ENCODE peak calls at places on chromosomes 7 and 10, in six cellular contexts. One of them, this sample, is unnamed.

GRCh38 chr10:12633776-12634390 is 284.5 kb downstream of the CAMK1D start:
- DNase-seq in GM12865: peak
- DNase-seq in astrocyte of the spinal cord: no peak
- DNase-seq in progenitor cell of endocrine pancreas: no peak
- DNase-seq in MCF 10A: no peak
- DNase-seq in neural crest cell: no peak
- DNase-seq in this sample: no peak

GRCh38 chr7:909358-910329 is 33.3 kb downstream of the GET4 start:
- DNase-seq in GM12865: no peak
- DNase-seq in astrocyte of the spinal cord: peak
- DNase-seq in progenitor cell of endocrine pancreas: no peak
- DNase-seq in MCF 10A: peak
- DNase-seq in neural crest cell: no peak
- DNase-seq in this sample: no peak

GRCh38 chr7:122306320-122307227 is 2.0 kb upstream of the FEZF1 start:
- DNase-seq in GM12865: no peak
- DNase-seq in astrocyte of the spinal cord: no peak
- DNase-seq in progenitor cell of endocrine pancreas: no peak
- DNase-seq in MCF 10A: no peak
- DNase-seq in neural crest cell: no peak
- DNase-seq in this sample: no peak

GRCh38 chr7:2621061-2621828 is 10.5 kb upstream of the TTYH3 start:
- DNase-seq in GM12865: no peak
- DNase-seq in astrocyte of the spinal cord: peak
- DNase-seq in progenitor cell of endocrine pancreas: no peak
- DNase-seq in MCF 10A: no peak
- DNase-seq in neural crest cell: no peak
- DNase-seq in this sample: no peak

GRCh38 chr10:84205049-84205852 is 10.9 kb downstream of the CDHR1 start:
- DNase-seq in GM12865: peak
- DNase-seq in astrocyte of the spinal cord: peak
- DNase-seq in progenitor cell of endocrine pancreas: peak
- DNase-seq in MCF 10A: peak
- DNase-seq in neural crest cell: peak
- DNase-seq in this sample: peak

GRCh38 chr10:128641998-128642397 is 515.8 kb upstream of the MKI67 start:
- DNase-seq in GM12865: no peak
- DNase-seq in astrocyte of the spinal cord: no peak
- DNase-seq in progenitor cell of endocrine pancreas: no peak
- DNase-seq in MCF 10A: no peak
- DNase-seq in neural crest cell: no peak
- DNase-seq in this sample: no peak

GRCh38 chr10:61319550-61320256 is 133.5 kb downstream of the TMEM26 start:
- DNase-seq in GM12865: no peak
- DNase-seq in astrocyte of the spinal cord: no peak
- DNase-seq in progenitor cell of endocrine pancreas: no peak
- DNase-seq in MCF 10A: no peak
- DNase-seq in neural crest cell: no peak
- DNase-seq in this sample: no peak

GRCh38 chr7:111362660-111363059 is 199.6 kb downstream of the IMMP2L start:
- DNase-seq in GM12865: no peak
- DNase-seq in astrocyte of the spinal cord: peak
- DNase-seq in progenitor cell of endocrine pancreas: no peak
- DNase-seq in MCF 10A: peak
- DNase-seq in neural crest cell: no peak
- DNase-seq in this sample: no peak

GRCh38 chr7:152544481-152544927 is 108.7 kb upstream of the KMT2C start:
- DNase-seq in GM12865: no peak
- DNase-seq in astrocyte of the spinal cord: no peak
- DNase-seq in progenitor cell of endocrine pancreas: no peak
- DNase-seq in MCF 10A: no peak
- DNase-seq in neural crest cell: no peak
- DNase-seq in this sample: no peak

GRCh38 chr7:24882989-24883631 is 96.9 kb downstream of the OSBPL3 start:
- DNase-seq in GM12865: no peak
- DNase-seq in astrocyte of the spinal cord: peak
- DNase-seq in progenitor cell of endocrine pancreas: no peak
- DNase-seq in MCF 10A: peak
- DNase-seq in neural crest cell: no peak
- DNase-seq in this sample: no peak

GRCh38 chr7:104584620-104585019 is 256.2 kb downstream of the LHFPL3 start:
- DNase-seq in GM12865: no peak
- DNase-seq in astrocyte of the spinal cord: peak
- DNase-seq in progenitor cell of endocrine pancreas: no peak
- DNase-seq in MCF 10A: peak
- DNase-seq in neural crest cell: no peak
- DNase-seq in this sample: no peak

GRCh38 chr7:485188-486081 is 34.2 kb downstream of the PDGFA start:
- DNase-seq in GM12865: no peak
- DNase-seq in astrocyte of the spinal cord: no peak
- DNase-seq in progenitor cell of endocrine pancreas: no peak
- DNase-seq in MCF 10A: peak
- DNase-seq in neural crest cell: no peak
- DNase-seq in this sample: no peak

DNA sequence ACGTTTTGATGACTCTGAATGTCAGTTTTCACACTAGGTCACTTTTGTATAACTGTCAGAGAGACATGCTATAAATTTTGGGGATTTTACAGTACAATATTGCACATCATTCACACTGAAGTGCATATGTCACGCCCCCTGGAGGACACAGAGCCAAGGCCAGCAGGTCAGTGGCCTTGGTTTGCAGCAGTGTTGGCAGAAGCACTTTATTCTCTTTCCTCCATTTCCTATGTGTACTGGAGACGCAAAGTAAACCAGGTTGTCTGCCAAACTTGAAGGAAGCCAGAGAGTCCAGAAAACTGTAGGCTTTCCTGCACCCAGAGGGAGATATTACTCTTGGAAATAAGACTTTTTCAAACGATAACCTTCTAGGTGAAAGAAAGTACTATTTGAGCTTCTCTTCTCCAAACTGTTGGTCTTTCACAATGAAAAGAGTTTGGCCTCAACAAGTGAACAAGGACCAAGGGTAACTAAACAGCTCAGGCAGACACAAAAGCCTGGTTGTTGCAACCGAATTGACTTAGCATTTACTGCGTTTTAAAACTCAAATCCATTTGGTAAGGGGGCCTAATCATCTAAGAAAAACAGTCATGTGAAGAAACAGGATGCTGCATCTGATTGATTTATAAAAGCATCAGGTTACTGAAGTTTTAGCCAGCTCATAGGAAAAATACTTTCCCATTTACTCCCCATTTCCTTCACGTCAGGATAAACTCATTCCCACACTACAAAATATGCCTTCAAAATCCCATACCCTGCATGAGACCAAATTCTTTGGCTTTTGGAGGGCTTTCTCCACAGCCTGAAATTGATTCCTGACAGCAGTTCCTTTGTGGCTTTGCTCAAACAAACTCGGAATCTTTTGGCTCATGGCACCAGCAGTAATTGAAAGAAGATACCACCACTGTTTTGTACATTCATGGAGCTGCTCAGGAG is 83.0 kb upstream of the SEC61G start:
- DNase-seq in GM12865: peak
- DNase-seq in astrocyte of the spinal cord: peak
- DNase-seq in progenitor cell of endocrine pancreas: no peak
- DNase-seq in MCF 10A: peak
- DNase-seq in neural crest cell: peak
- DNase-seq in this sample: no peak
- TF ChIP-seq CTCF in GM12865: peak
- TF ChIP-seq CTCF in astrocyte of the spinal cord: peak
- TF ChIP-seq CTCF in progenitor cell of endocrine pancreas: peak
- TF ChIP-seq CTCF in MCF 10A: peak
- TF ChIP-seq CTCF in neural crest cell: peak
- TF ChIP-seq CTCF in this sample: no peak

GRCh38 chr7:21193895-21194294 is 234.0 kb upstream of the SP4 start:
- DNase-seq in GM12865: no peak
- DNase-seq in astrocyte of the spinal cord: no peak
- DNase-seq in progenitor cell of endocrine pancreas: no peak
- DNase-seq in MCF 10A: no peak
- DNase-seq in neural crest cell: no peak
- DNase-seq in this sample: no peak
- TF ChIP-seq CTCF in GM12865: no peak
- TF ChIP-seq CTCF in astrocyte of the spinal cord: no peak
- TF ChIP-seq CTCF in progenitor cell of endocrine pancreas: no peak
- TF ChIP-seq CTCF in MCF 10A: no peak
- TF ChIP-seq CTCF in neural crest cell: no peak
- TF ChIP-seq CTCF in this sample: no peak

GRCh38 chr10:21020545-21020944 is 123.4 kb upstream of the NEBL start:
- DNase-seq in GM12865: peak
- DNase-seq in astrocyte of the spinal cord: peak
- DNase-seq in progenitor cell of endocrine pancreas: no peak
- DNase-seq in MCF 10A: peak
- DNase-seq in neural crest cell: no peak
- DNase-seq in this sample: no peak
- TF ChIP-seq CTCF in GM12865: peak
- TF ChIP-seq CTCF in astrocyte of the spinal cord: peak
- TF ChIP-seq CTCF in progenitor cell of endocrine pancreas: peak
- TF ChIP-seq CTCF in MCF 10A: peak
- TF ChIP-seq CTCF in neural crest cell: peak
- TF ChIP-seq CTCF in this sample: no peak

GRCh38 chr10:23702977-23703414 is 264.1 kb downstream of the OTUD1 start:
- DNase-seq in GM12865: peak
- DNase-seq in astrocyte of the spinal cord: peak
- DNase-seq in progenitor cell of endocrine pancreas: peak
- DNase-seq in MCF 10A: peak
- DNase-seq in neural crest cell: peak
- DNase-seq in this sample: no peak
- TF ChIP-seq CTCF in GM12865: peak
- TF ChIP-seq CTCF in astrocyte of the spinal cord: peak
- TF ChIP-seq CTCF in progenitor cell of endocrine pancreas: peak
- TF ChIP-seq CTCF in MCF 10A: peak
- TF ChIP-seq CTCF in neural crest cell: peak
- TF ChIP-seq CTCF in this sample: no peak

GRCh38 chr7:22332481-22332880 is 24.5 kb downstream of the RAPGEF5 start:
- DNase-seq in GM12865: no peak
- DNase-seq in astrocyte of the spinal cord: no peak
- DNase-seq in progenitor cell of endocrine pancreas: no peak
- DNase-seq in MCF 10A: peak
- DNase-seq in neural crest cell: no peak
- DNase-seq in this sample: no peak
- TF ChIP-seq CTCF in GM12865: no peak
- TF ChIP-seq CTCF in astrocyte of the spinal cord: no peak
- TF ChIP-seq CTCF in progenitor cell of endocrine pancreas: no peak
- TF ChIP-seq CTCF in MCF 10A: no peak
- TF ChIP-seq CTCF in neural crest cell: no peak
- TF ChIP-seq CTCF in this sample: no peak

GRCh38 chr7:134431805-134432204 is 27.1 kb downstream of the AKR1B1 start:
- DNase-seq in GM12865: no peak
- DNase-seq in astrocyte of the spinal cord: no peak
- DNase-seq in progenitor cell of endocrine pancreas: no peak
- DNase-seq in MCF 10A: no peak
- DNase-seq in neural crest cell: no peak
- DNase-seq in this sample: no peak

GRCh38 chr7:134435161-134435920 is 23.6 kb downstream of the AKR1B1 start:
- DNase-seq in GM12865: no peak
- DNase-seq in astrocyte of the spinal cord: no peak
- DNase-seq in progenitor cell of endocrine pancreas: no peak
- DNase-seq in MCF 10A: peak
- DNase-seq in neural crest cell: no peak
- DNase-seq in this sample: no peak

GRCh38 chr7:134433430-134433829 is 25.5 kb downstream of the AKR1B1 start:
- DNase-seq in GM12865: no peak
- DNase-seq in astrocyte of the spinal cord: no peak
- DNase-seq in progenitor cell of endocrine pancreas: no peak
- DNase-seq in MCF 10A: no peak
- DNase-seq in neural crest cell: no peak
- DNase-seq in this sample: no peak

GRCh38 chr7:134434701-134435100 is 24.2 kb downstream of the AKR1B1 start:
- DNase-seq in GM12865: no peak
- DNase-seq in astrocyte of the spinal cord: no peak
- DNase-seq in progenitor cell of endocrine pancreas: no peak
- DNase-seq in MCF 10A: no peak
- DNase-seq in neural crest cell: no peak
- DNase-seq in this sample: no peak

GRCh38 chr7:134432296-134433152 is 26.4 kb downstream of the AKR1B1 start:
- DNase-seq in GM12865: peak
- DNase-seq in astrocyte of the spinal cord: peak
- DNase-seq in progenitor cell of endocrine pancreas: peak
- DNase-seq in MCF 10A: peak
- DNase-seq in neural crest cell: peak
- DNase-seq in this sample: peak
- TF ChIP-seq CTCF in GM12865: peak
- TF ChIP-seq CTCF in astrocyte of the spinal cord: peak
- TF ChIP-seq CTCF in progenitor cell of endocrine pancreas: peak
- TF ChIP-seq CTCF in MCF 10A: peak
- TF ChIP-seq CTCF in neural crest cell: peak
- TF ChIP-seq CTCF in this sample: peak

GRCh38 chr10:22894714-22895113 is 33.1 kb upstream of the ARMC3 start:
- DNase-seq in GM12865: no peak
- DNase-seq in astrocyte of the spinal cord: no peak
- DNase-seq in progenitor cell of endocrine pancreas: no peak
- DNase-seq in MCF 10A: peak
- DNase-seq in neural crest cell: no peak
- DNase-seq in this sample: no peak

GRCh38 chr10:22897371-22897770 is 30.5 kb upstream of the ARMC3 start:
- DNase-seq in GM12865: no peak
- DNase-seq in astrocyte of the spinal cord: no peak
- DNase-seq in progenitor cell of endocrine pancreas: no peak
- DNase-seq in MCF 10A: no peak
- DNase-seq in neural crest cell: no peak
- DNase-seq in this sample: no peak

GRCh38 chr10:22893776-22894175 is 34.1 kb upstream of the ARMC3 start:
- DNase-seq in GM12865: no peak
- DNase-seq in astrocyte of the spinal cord: no peak
- DNase-seq in progenitor cell of endocrine pancreas: no peak
- DNase-seq in MCF 10A: no peak
- DNase-seq in neural crest cell: no peak
- DNase-seq in this sample: no peak

DNA sequence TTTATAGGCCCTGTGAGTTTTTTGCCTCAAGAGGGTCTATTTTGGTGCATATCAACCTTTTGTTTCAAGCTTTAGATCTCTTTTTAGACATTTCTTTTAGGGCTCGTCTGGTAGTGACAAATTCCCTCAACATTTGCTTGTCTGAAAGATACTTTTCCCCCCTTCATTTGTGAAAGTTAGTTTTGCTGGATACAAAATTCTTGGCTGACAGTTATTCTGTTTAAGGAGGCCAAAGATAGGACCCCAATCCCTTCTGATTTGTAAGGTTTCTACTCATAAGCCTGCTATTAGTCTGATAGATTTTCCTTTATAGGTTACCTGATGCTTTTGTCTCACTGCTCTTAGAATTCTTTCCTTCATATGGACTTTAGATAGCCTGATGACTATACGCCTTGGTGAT is 36.1 kb upstream of the ARMC3 start:
- DNase-seq in GM12865: no peak
- DNase-seq in astrocyte of the spinal cord: no peak
- DNase-seq in progenitor cell of endocrine pancreas: no peak
- DNase-seq in MCF 10A: no peak
- DNase-seq in neural crest cell: no peak
- DNase-seq in this sample: no peak
- TF ChIP-seq CTCF in GM12865: no peak
- TF ChIP-seq CTCF in astrocyte of the spinal cord: no peak
- TF ChIP-seq CTCF in progenitor cell of endocrine pancreas: no peak
- TF ChIP-seq CTCF in MCF 10A: no peak
- TF ChIP-seq CTCF in neural crest cell: no peak
- TF ChIP-seq CTCF in this sample: no peak

This sample was measured in natural killer cell.